ENCODE peak calls at places on chromosomes 3 and 15, in six cellular contexts. One of them, this sample, is unnamed.

GRCh38 chr15:85749261-85750151 is 45.2 kb downstream of the KLHL25 start:
- DNase-seq in fibroblast of the aortic adventitia: peak
- DNase-seq in HFFc6: no peak
- DNase-seq in suprapubic skin: peak
- DNase-seq in dorsolateral prefrontal cortex: no peak
- DNase-seq in upper lobe of right lung: no peak
- DNase-seq in this sample: no peak

GRCh38 chr15:56760186-56760585 is 26.9 kb upstream of the ZNF280D start:
- DNase-seq in fibroblast of the aortic adventitia: peak
- DNase-seq in HFFc6: peak
- DNase-seq in suprapubic skin: no peak
- DNase-seq in dorsolateral prefrontal cortex: no peak
- DNase-seq in upper lobe of right lung: no peak
- DNase-seq in this sample: no peak

GRCh38 chr3:138463724-138464489 is 29.5 kb downstream of the ESYT3 start:
- DNase-seq in fibroblast of the aortic adventitia: no peak
- DNase-seq in HFFc6: no peak
- DNase-seq in suprapubic skin: no peak
- DNase-seq in dorsolateral prefrontal cortex: no peak
- DNase-seq in upper lobe of right lung: peak
- DNase-seq in this sample: no peak

GRCh38 chr15:69974321-69974720 is 123.4 kb downstream of the TLE3 start:
- DNase-seq in fibroblast of the aortic adventitia: no peak
- DNase-seq in HFFc6: no peak
- DNase-seq in suprapubic skin: no peak
- DNase-seq in dorsolateral prefrontal cortex: no peak
- DNase-seq in upper lobe of right lung: no peak
- DNase-seq in this sample: no peak

GRCh38 chr3:160637081-160637480 is 39.9 kb upstream of the ARL14 start:
- DNase-seq in fibroblast of the aortic adventitia: no peak
- DNase-seq in HFFc6: no peak
- DNase-seq in suprapubic skin: no peak
- DNase-seq in dorsolateral prefrontal cortex: no peak
- DNase-seq in upper lobe of right lung: no peak
- DNase-seq in this sample: no peak

GRCh38 chr3:193572426-193572908 is 17.8 kb upstream of the ATP13A4 start:
- DNase-seq in fibroblast of the aortic adventitia: peak
- DNase-seq in HFFc6: peak
- DNase-seq in suprapubic skin: no peak
- DNase-seq in dorsolateral prefrontal cortex: peak
- DNase-seq in upper lobe of right lung: no peak
- DNase-seq in this sample: peak

GRCh38 chr3:197317250-197317963 is 19.0 kb upstream of the DLG1 start:
- DNase-seq in fibroblast of the aortic adventitia: peak
- DNase-seq in HFFc6: peak
- DNase-seq in suprapubic skin: no peak
- DNase-seq in dorsolateral prefrontal cortex: no peak
- DNase-seq in upper lobe of right lung: no peak
- DNase-seq in this sample: no peak

GRCh38 chr15:65082303-65082958 is 5.9 kb downstream of the KBTBD13 start:
- DNase-seq in fibroblast of the aortic adventitia: no peak
- DNase-seq in HFFc6: no peak
- DNase-seq in suprapubic skin: no peak
- DNase-seq in dorsolateral prefrontal cortex: no peak
- DNase-seq in upper lobe of right lung: peak
- DNase-seq in this sample: no peak

GRCh38 chr15:65642588-65642987 is 20.9 kb downstream of the SLC24A1 start:
- DNase-seq in fibroblast of the aortic adventitia: no peak
- DNase-seq in HFFc6: no peak
- DNase-seq in suprapubic skin: no peak
- DNase-seq in dorsolateral prefrontal cortex: no peak
- DNase-seq in upper lobe of right lung: no peak
- DNase-seq in this sample: no peak

GRCh38 chr3:71201939-71202338 is 381.6 kb downstream of the FOXP1 start:
- DNase-seq in fibroblast of the aortic adventitia: peak
- DNase-seq in HFFc6: peak
- DNase-seq in suprapubic skin: no peak
- DNase-seq in dorsolateral prefrontal cortex: peak
- DNase-seq in upper lobe of right lung: no peak
- DNase-seq in this sample: no peak

GRCh38 chr3:64072111-64072510 is 48.8 kb upstream of the PSMD6 start:
- DNase-seq in fibroblast of the aortic adventitia: no peak
- DNase-seq in HFFc6: no peak
- DNase-seq in suprapubic skin: no peak
- DNase-seq in dorsolateral prefrontal cortex: no peak
- DNase-seq in upper lobe of right lung: no peak
- DNase-seq in this sample: no peak

GRCh38 chr15:92811514-92811913 is 88.6 kb upstream of the CHD2 start:
- DNase-seq in fibroblast of the aortic adventitia: no peak
- DNase-seq in HFFc6: no peak
- DNase-seq in suprapubic skin: peak
- DNase-seq in dorsolateral prefrontal cortex: peak
- DNase-seq in upper lobe of right lung: no peak
- DNase-seq in this sample: no peak

GRCh38 chr15:35874260-35874905 is 328.4 kb upstream of the DPH6 start:
- DNase-seq in fibroblast of the aortic adventitia: peak
- DNase-seq in HFFc6: peak
- DNase-seq in suprapubic skin: no peak
- DNase-seq in dorsolateral prefrontal cortex: no peak
- DNase-seq in upper lobe of right lung: no peak
- DNase-seq in this sample: no peak

GRCh38 chr3:135528638-135529037 is 436.9 kb upstream of the PPP2R3A start:
- DNase-seq in fibroblast of the aortic adventitia: no peak
- DNase-seq in HFFc6: no peak
- DNase-seq in suprapubic skin: no peak
- DNase-seq in dorsolateral prefrontal cortex: no peak
- DNase-seq in upper lobe of right lung: no peak
- DNase-seq in this sample: no peak

GRCh38 chr3:14282001-14282705 is 103.5 kb downstream of the LSM3 start:
- DNase-seq in fibroblast of the aortic adventitia: no peak
- DNase-seq in HFFc6: no peak
- DNase-seq in suprapubic skin: no peak
- DNase-seq in dorsolateral prefrontal cortex: no peak
- DNase-seq in upper lobe of right lung: no peak
- DNase-seq in this sample: no peak

GRCh38 chr3:111668912-111669488 is 73.9 kb upstream of the ZBED2 start:
- DNase-seq in fibroblast of the aortic adventitia: peak
- DNase-seq in HFFc6: peak
- DNase-seq in suprapubic skin: no peak
- DNase-seq in dorsolateral prefrontal cortex: no peak
- DNase-seq in upper lobe of right lung: no peak
- DNase-seq in this sample: peak

GRCh38 chr3:139757448-139758030 is 79.8 kb upstream of the NMNAT3 start:
- DNase-seq in fibroblast of the aortic adventitia: no peak
- DNase-seq in HFFc6: no peak
- DNase-seq in suprapubic skin: no peak
- DNase-seq in dorsolateral prefrontal cortex: no peak
- DNase-seq in upper lobe of right lung: no peak
- DNase-seq in this sample: no peak

GRCh38 chr3:13853978-13854296 is 25.9 kb downstream of the WNT7A start:
- DNase-seq in fibroblast of the aortic adventitia: no peak
- DNase-seq in HFFc6: no peak
- DNase-seq in suprapubic skin: no peak
- DNase-seq in dorsolateral prefrontal cortex: no peak
- DNase-seq in upper lobe of right lung: no peak
- DNase-seq in this sample: no peak

GRCh38 chr3:52450489-52451236 is 3.2 kb downstream of the TNNC1 start:
- DNase-seq in fibroblast of the aortic adventitia: no peak
- DNase-seq in HFFc6: no peak
- DNase-seq in suprapubic skin: no peak
- DNase-seq in dorsolateral prefrontal cortex: no peak
- DNase-seq in upper lobe of right lung: no peak
- DNase-seq in this sample: no peak

GRCh38 chr3:194270627-194271458 is 80.3 kb downstream of the CPN2 start:
- DNase-seq in fibroblast of the aortic adventitia: no peak
- DNase-seq in HFFc6: no peak
- DNase-seq in suprapubic skin: peak
- DNase-seq in dorsolateral prefrontal cortex: peak
- DNase-seq in upper lobe of right lung: peak
- DNase-seq in this sample: no peak

GRCh38 chr3:5136619-5137429 is 14.7 kb downstream of the ARL8B start:
- DNase-seq in fibroblast of the aortic adventitia: peak
- DNase-seq in HFFc6: peak
- DNase-seq in suprapubic skin: no peak
- DNase-seq in dorsolateral prefrontal cortex: no peak
- DNase-seq in upper lobe of right lung: no peak
- DNase-seq in this sample: peak

GRCh38 chr3:48247401-48247807 is 6.5 kb downstream of the ZNF589 start:
- DNase-seq in fibroblast of the aortic adventitia: peak
- DNase-seq in HFFc6: no peak
- DNase-seq in suprapubic skin: no peak
- DNase-seq in dorsolateral prefrontal cortex: no peak
- DNase-seq in upper lobe of right lung: no peak
- DNase-seq in this sample: no peak

GRCh38 chr15:91942676-91943417 is 89.3 kb downstream of the SLCO3A1 start:
- DNase-seq in fibroblast of the aortic adventitia: peak
- DNase-seq in HFFc6: peak
- DNase-seq in suprapubic skin: peak
- DNase-seq in dorsolateral prefrontal cortex: no peak
- DNase-seq in upper lobe of right lung: peak
- DNase-seq in this sample: no peak

GRCh38 chr15:69719527-69719926 is 266.9 kb downstream of the RPLP1 start:
- DNase-seq in fibroblast of the aortic adventitia: no peak
- DNase-seq in HFFc6: no peak
- DNase-seq in suprapubic skin: no peak
- DNase-seq in dorsolateral prefrontal cortex: no peak
- DNase-seq in upper lobe of right lung: no peak
- DNase-seq in this sample: no peak

GRCh38 chr3:169345662-169346331 is 317.7 kb downstream of the MECOM start:
- DNase-seq in fibroblast of the aortic adventitia: peak
- DNase-seq in HFFc6: no peak
- DNase-seq in suprapubic skin: no peak
- DNase-seq in dorsolateral prefrontal cortex: no peak
- DNase-seq in upper lobe of right lung: no peak
- DNase-seq in this sample: no peak

GRCh38 chr3:121654493-121655385 is 6.0 kb downstream of the HCLS1 start:
- DNase-seq in fibroblast of the aortic adventitia: no peak
- DNase-seq in HFFc6: no peak
- DNase-seq in suprapubic skin: no peak
- DNase-seq in dorsolateral prefrontal cortex: no peak
- DNase-seq in upper lobe of right lung: no peak
- DNase-seq in this sample: peak

GRCh38 chr3:13301295-13301987 is 118.7 kb downstream of the NUP210 start:
- DNase-seq in fibroblast of the aortic adventitia: peak
- DNase-seq in HFFc6: peak
- DNase-seq in suprapubic skin: no peak
- DNase-seq in dorsolateral prefrontal cortex: no peak
- DNase-seq in upper lobe of right lung: no peak
- DNase-seq in this sample: peak

GRCh38 chr3:63976166-63976861 is 47.0 kb downstream of the PSMD6 start:
- DNase-seq in fibroblast of the aortic adventitia: peak
- DNase-seq in HFFc6: peak
- DNase-seq in suprapubic skin: no peak
- DNase-seq in dorsolateral prefrontal cortex: no peak
- DNase-seq in upper lobe of right lung: no peak
- DNase-seq in this sample: no peak

GRCh38 chr3:49411550-49411967 is 217 bp downstream of the RHOA start:
- DNase-seq in fibroblast of the aortic adventitia: no peak
- DNase-seq in HFFc6: no peak
- DNase-seq in suprapubic skin: peak
- DNase-seq in dorsolateral prefrontal cortex: peak
- DNase-seq in upper lobe of right lung: peak
- DNase-seq in this sample: no peak

GRCh38 chr3:186458306-186459107 is 85.7 kb downstream of the CRYGS start:
- DNase-seq in fibroblast of the aortic adventitia: no peak
- DNase-seq in HFFc6: no peak
- DNase-seq in suprapubic skin: no peak
- DNase-seq in dorsolateral prefrontal cortex: no peak
- DNase-seq in upper lobe of right lung: no peak
- DNase-seq in this sample: no peak

GRCh38 chr3:179745109-179745508 is 92.3 kb downstream of the USP13 start:
- DNase-seq in fibroblast of the aortic adventitia: no peak
- DNase-seq in HFFc6: no peak
- DNase-seq in suprapubic skin: no peak
- DNase-seq in dorsolateral prefrontal cortex: no peak
- DNase-seq in upper lobe of right lung: no peak
- DNase-seq in this sample: no peak

GRCh38 chr15:78429477-78429876 is 8.5 kb upstream of the IREB2 start:
- DNase-seq in fibroblast of the aortic adventitia: no peak
- DNase-seq in HFFc6: no peak
- DNase-seq in suprapubic skin: no peak
- DNase-seq in dorsolateral prefrontal cortex: no peak
- DNase-seq in upper lobe of right lung: no peak
- DNase-seq in this sample: no peak

GRCh38 chr15:51969728-51970127 is 1.9 kb downstream of the LEO1 start:
- DNase-seq in fibroblast of the aortic adventitia: no peak
- DNase-seq in HFFc6: peak
- DNase-seq in suprapubic skin: no peak
- DNase-seq in dorsolateral prefrontal cortex: no peak
- DNase-seq in upper lobe of right lung: no peak
- DNase-seq in this sample: no peak

GRCh38 chr15:34708422-34708821 is 46.4 kb downstream of the GJD2 start:
- DNase-seq in fibroblast of the aortic adventitia: peak
- DNase-seq in HFFc6: peak
- DNase-seq in suprapubic skin: no peak
- DNase-seq in dorsolateral prefrontal cortex: peak
- DNase-seq in upper lobe of right lung: no peak
- DNase-seq in this sample: peak
- TF ChIP-seq CTCF in fibroblast of the aortic adventitia: peak
- TF ChIP-seq CTCF in HFFc6: peak
- TF ChIP-seq CTCF in suprapubic skin: peak
- TF ChIP-seq CTCF in dorsolateral prefrontal cortex: peak
- TF ChIP-seq CTCF in upper lobe of right lung: peak
- TF ChIP-seq CTCF in this sample: peak

DNA sequence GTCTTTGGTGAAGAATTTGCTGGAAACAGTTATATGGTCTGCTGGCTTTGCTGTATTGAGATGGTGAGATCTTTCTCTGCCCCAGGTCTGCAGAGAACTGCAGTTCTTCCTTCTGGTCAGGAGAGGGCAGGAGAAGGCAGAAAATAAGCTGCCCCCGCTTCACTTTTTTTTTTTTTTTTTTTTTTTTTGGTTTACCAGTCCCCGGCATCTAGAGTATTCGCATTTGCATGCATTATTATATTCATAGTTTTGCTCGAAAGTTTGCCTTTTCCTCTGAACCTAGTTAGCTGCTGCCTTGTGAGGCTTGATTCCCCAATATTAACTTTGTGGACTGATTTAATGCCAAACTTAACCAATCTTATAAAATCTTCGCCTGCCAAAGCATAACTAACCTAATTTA is 10.6 kb upstream of the PARL start:
- DNase-seq in fibroblast of the aortic adventitia: peak
- DNase-seq in HFFc6: peak
- DNase-seq in suprapubic skin: no peak
- DNase-seq in dorsolateral prefrontal cortex: peak
- DNase-seq in upper lobe of right lung: no peak
- DNase-seq in this sample: peak
- TF ChIP-seq CTCF in fibroblast of the aortic adventitia: peak
- TF ChIP-seq CTCF in HFFc6: peak
- TF ChIP-seq CTCF in suprapubic skin: peak
- TF ChIP-seq CTCF in dorsolateral prefrontal cortex: peak
- TF ChIP-seq CTCF in upper lobe of right lung: peak
- TF ChIP-seq CTCF in this sample: peak

GRCh38 chr3:16600771-16601538 is 4.3 kb downstream of the DAZL start:
- DNase-seq in fibroblast of the aortic adventitia: peak
- DNase-seq in HFFc6: peak
- DNase-seq in suprapubic skin: peak
- DNase-seq in dorsolateral prefrontal cortex: peak
- DNase-seq in upper lobe of right lung: peak
- DNase-seq in this sample: peak
- TF ChIP-seq CTCF in fibroblast of the aortic adventitia: peak
- TF ChIP-seq CTCF in HFFc6: peak
- TF ChIP-seq CTCF in suprapubic skin: peak
- TF ChIP-seq CTCF in dorsolateral prefrontal cortex: peak
- TF ChIP-seq CTCF in upper lobe of right lung: peak
- TF ChIP-seq CTCF in this sample: peak

GRCh38 chr3:115922681-115923347 is 299.5 kb downstream of the GAP43 start:
- DNase-seq in fibroblast of the aortic adventitia: peak
- DNase-seq in HFFc6: peak
- DNase-seq in suprapubic skin: no peak
- DNase-seq in dorsolateral prefrontal cortex: peak
- DNase-seq in upper lobe of right lung: no peak
- DNase-seq in this sample: no peak
- TF ChIP-seq CTCF in fibroblast of the aortic adventitia: peak
- TF ChIP-seq CTCF in HFFc6: peak
- TF ChIP-seq CTCF in suprapubic skin: no peak
- TF ChIP-seq CTCF in dorsolateral prefrontal cortex: no peak
- TF ChIP-seq CTCF in upper lobe of right lung: peak
- TF ChIP-seq CTCF in this sample: peak

This sample was measured in GM13977.